ENCODE peak calls at places on chromosomes 1 and 21, in five cellular contexts. V is endothelial cell of umbilical vein, B is K562, M is WTC11, I is HCT116. C is an unnamed sample.

GRCh38 chr1:226615876-226616275 is 67.3 kb downstream of the STUM start:
- DNase-seq in V (no peak), M (no peak), B (no peak), I (no peak), C (no peak)

GRCh38 chr1:178725603-178726517 is 816 bp downstream of the RALGPS2 start:
- DNase-seq in M (peak), V (peak), I (peak), B (peak), C (peak)

GRCh38 chr1:32111789-32112188 is 3.9 kb downstream of the KPNA6 start:
- DNase-seq in I (no peak), V (no peak), M (no peak), B (peak), C (no peak)

GRCh38 chr1:91830242-91831131 is 55.5 kb downstream of the TGFBR3 start:
- DNase-seq in M (no peak), V (peak), I (no peak), B (no peak), C (peak)

GRCh38 chr1:226635456-226635941 is 86.9 kb downstream of the STUM start:
- DNase-seq in B (no peak), M (no peak), I (no peak), V (no peak), C (no peak)

GRCh38 chr21:35352066-35352770 is 303.1 kb upstream of the RUNX1 start:
- DNase-seq in V (no peak), I (no peak), B (no peak), M (no peak), C (no peak)

GRCh38 chr1:172398193-172398592 is 22.3 kb upstream of the C1orf105 start:
- DNase-seq in I (no peak), M (no peak), B (no peak), V (no peak), C (no peak)

GRCh38 chr1:29269356-29269755 is 33.0 kb downstream of the PTPRU start:
- DNase-seq in I (no peak), V (no peak), B (no peak), M (no peak), C (no peak)

GRCh38 chr1:108208724-108209404 is 8.7 kb upstream of the SLC25A24 start:
- DNase-seq in I (no peak), M (peak), V (no peak), B (no peak), C (no peak)

GRCh38 chr1:52281518-52281917 is 84.5 kb downstream of the CC2D1B start:
- DNase-seq in V (peak), I (no peak), B (no peak), M (no peak), C (peak)

GRCh38 chr1:240516069-240516468 is 95.9 kb downstream of the GREM2 start:
- DNase-seq in I (no peak), B (no peak), V (no peak), M (no peak), C (no peak)

GRCh38 chr1:186634511-186634910 is 45.7 kb downstream of the PTGS2 start:
- DNase-seq in M (no peak), I (no peak), B (no peak), V (no peak), C (no peak)

GRCh38 chr1:15592285-15592684 is 7.4 kb upstream of the AGMAT start:
- DNase-seq in B (no peak), V (no peak), M (no peak), I (no peak), C (no peak)

GRCh38 chr1:29835486-29836273 is 599.4 kb downstream of the PTPRU start:
- DNase-seq in V (no peak), I (no peak), B (no peak), M (no peak), C (peak)

GRCh38 chr21:40129809-40130208 is 262.6 kb downstream of the PCP4 start:
- DNase-seq in M (no peak), V (no peak), B (no peak), I (no peak), C (no peak)

GRCh38 chr1:28296401-28297220 is 32.2 kb upstream of the MED18 start:
- DNase-seq in I (no peak), B (peak), V (no peak), M (peak), C (no peak)

GRCh38 chr1:21520899-21521716 is 11.9 kb downstream of the ALPL start:
- DNase-seq in B (no peak), V (no peak), I (no peak), M (no peak), C (no peak)

GRCh38 chr1:205774277-205775014 is 836 bp downstream of the RAB29 start:
- DNase-seq in M (peak), V (peak), I (no peak), B (peak), C (peak)

GRCh38 chr1:94244816-94245215 is 7.4 kb upstream of the ARHGAP29 start:
- DNase-seq in I (no peak), M (no peak), V (peak), B (no peak), C (no peak)

GRCh38 chr1:94757931-94758330 is 62.2 kb upstream of the SLC44A3 start:
- DNase-seq in M (peak), B (no peak), I (no peak), V (no peak), C (no peak)

GRCh38 chr1:210726621-210727020 is 397.9 kb downstream of the HHAT start:
- DNase-seq in V (no peak), B (peak), M (peak), I (no peak), C (peak)

GRCh38 chr1:982765-983436 is 1.0 kb upstream of the PERM1 start:
- DNase-seq in M (no peak), I (no peak), V (no peak), B (no peak), C (no peak)

GRCh38 chr1:69568435-69569280 is 936 bp downstream of the LRRC7 start:
- DNase-seq in B (peak), M (peak), I (no peak), V (peak), C (no peak)

GRCh38 chr1:36115200-36115669 is 9.8 kb downstream of the COL8A2 start:
- DNase-seq in V (no peak), B (no peak), I (no peak), M (no peak), C (no peak)

GRCh38 chr1:88801575-88802208 is 89.7 kb downstream of the GTF2B start:
- DNase-seq in B (no peak), V (peak), I (no peak), M (no peak), C (peak)

GRCh38 chr1:9161963-9162362 is 33.1 kb upstream of the GPR157 start:
- DNase-seq in I (no peak), V (no peak), B (no peak), M (no peak), C (no peak)

GRCh38 chr1:61370908-61371279 is 288.5 kb downstream of the NFIA start:
- DNase-seq in M (no peak), V (no peak), B (no peak), I (no peak), C (no peak)

GRCh38 chr1:55279627-55280026 is 64.5 kb upstream of the USP24 start:
- DNase-seq in I (no peak), B (no peak), V (no peak), M (no peak), C (no peak)

GRCh38 chr1:26391450-26391849 is 18.9 kb upstream of the ZNF683 start:
- DNase-seq in M (peak), B (peak), I (peak), V (peak), C (peak)

GRCh38 chr1:35558374-35559316 is 1.0 kb downstream of the NCDN start:
- DNase-seq in M (peak), B (no peak), V (no peak), I (no peak), C (peak)

GRCh38 chr21:45523411-45524101 is 18.7 kb downstream of the SLC19A1 start:
- DNase-seq in I (no peak), M (peak), B (no peak), V (no peak), C (no peak)

GRCh38 chr1:45340816-45341215 is 576 bp upstream of the MUTYH start:
- DNase-seq in I (no peak), M (no peak), B (peak), V (no peak), C (peak)

GRCh38 chr1:223534677-223535076 is 130.8 kb downstream of the CAPN8 start:
- DNase-seq in B (no peak), M (no peak), I (no peak), V (no peak), C (no peak)

GRCh38 chr1:223533708-223534107 is 131.8 kb downstream of the CAPN8 start:
- DNase-seq in I (no peak), B (no peak), V (no peak), M (no peak), C (no peak)

GRCh38 chr1:223538921-223539445 is 126.5 kb downstream of the CAPN8 start:
- DNase-seq in I (no peak), B (no peak), V (no peak), M (no peak), C (no peak)

GRCh38 chr1:223531742-223532341 is 133.7 kb downstream of the CAPN8 start:
- DNase-seq in V (peak), I (peak), B (peak), M (peak), C (peak)

GRCh38 chr1:223535261-223535778 is 130.2 kb downstream of the CAPN8 start:
- DNase-seq in V (no peak), B (no peak), M (no peak), I (no peak), C (no peak)
- TF ChIP-seq MAX in V (no peak), B (no peak), M (no peak), I (no peak), C (no peak)

GRCh38 chr1:234427950-234428646 is 50.9 kb downstream of the TARBP1 start:
- DNase-seq in M (no peak), V (peak), B (no peak), I (no peak), C (no peak)
- TF ChIP-seq MAX in M (no peak), V (no peak), B (no peak), I (no peak), C (no peak)

GRCh38 chr1:158149175-158149574 is 31.5 kb upstream of the CD1D start:
- DNase-seq in V (no peak), M (no peak), B (peak), I (no peak), C (no peak)
- TF ChIP-seq MAX in V (no peak), M (no peak), B (no peak), I (no peak), C (no peak)

GRCh38 chr1:62887799-62888507 is 104.0 kb downstream of the ATG4C start:
- DNase-seq in V (no peak), M (no peak), I (no peak), B (no peak), C (no peak)

GRCh38 chr1:62879962-62880361 is 96.0 kb downstream of the ATG4C start:
- DNase-seq in M (no peak), B (no peak), V (no peak), I (no peak), C (no peak)

GRCh38 chr1:62882161-62882560 is 98.2 kb downstream of the ATG4C start:
- DNase-seq in I (no peak), M (no peak), V (no peak), B (no peak), C (no peak)

GRCh38 chr1:62882705-62883104 is 98.8 kb downstream of the ATG4C start:
- DNase-seq in B (no peak), M (no peak), V (no peak), I (no peak), C (no peak)

GRCh38 chr1:62884156-62884740 is 100.3 kb downstream of the ATG4C start:
- DNase-seq in B (no peak), M (no peak), I (no peak), V (no peak), C (no peak)
- TF ChIP-seq MAX in B (no peak), M (no peak), I (no peak), V (no peak), C (no peak)